ENCODE peak calls at places on chromosomes 1 and 21, in seven cellular contexts. P is NCI-H1092; O is activated CD8-positive, alpha-beta memory T cell treated with anti-CD3 and anti-CD28 coated beads for 4 hours; Z is activated naive CD8-positive, alpha-beta T cell treated with anti-CD3 and anti-CD28 coated beads, Interleukin-2, amount 50 U/mL, for 24 hours; Y is activated CD4-positive, alpha-beta T cell treated with anti-CD3 and anti-CD28 coated beads, Interleukin-2, amount 50 U/mL, for 4 hours; A is anterior cingulate cortex; V is AG08395. U is an unnamed sample.

GRCh38 chr1:109826930-109827349 is 63.2 kb upstream of the EPS8L3 start:
- DNase-seq in P (no peak), O (no peak), Z (no peak), Y (no peak), A (no peak), V (no peak), U (no peak)

GRCh38 chr1:175725684-175726083 is 17.7 kb downstream of the TNR start:
- DNase-seq in P (no peak), O (no peak), Z (peak; percentile 5), Y (no peak), A (no peak), V (no peak), U (no peak)

GRCh38 chr1:212328248-212328647 is 43.0 kb downstream of the PPP2R5A start:
- DNase-seq in P (no peak), O (no peak), Z (no peak), Y (no peak), A (no peak), V (no peak), U (no peak)

GRCh38 chr1:115069186-115069585 is 20.1 kb downstream of the TSPAN2 start:
- DNase-seq in P (no peak), O (no peak), Z (no peak), Y (no peak), A (no peak), V (peak; percentile 62), U (no peak)

GRCh38 chr1:207022996-207023679 is 9.4 kb downstream of the C1orf116 start:
- DNase-seq in P (no peak), O (no peak), Z (no peak), Y (no peak), A (no peak), V (no peak), U (no peak)

GRCh38 chr1:27161594-27161993 is 6.7 kb upstream of the SLC9A1 start:
- DNase-seq in P (no peak), O (no peak), Z (no peak), Y (no peak), A (no peak), V (no peak), U (no peak)

GRCh38 chr1:16218014-16218673 is 5.7 kb upstream of the ARHGEF19 start:
- DNase-seq in P (no peak), O (no peak), Z (no peak), Y (no peak), A (no peak), V (no peak), U (no peak)

GRCh38 chr21:28334407-28334806 is 658.3 kb downstream of the LTN1 start:
- DNase-seq in P (no peak), O (no peak), Z (no peak), Y (no peak), A (no peak), V (no peak), U (no peak)

GRCh38 chr1:179142889-179143299 is 61.0 kb downstream of the TOR3A start:
- DNase-seq in P (no peak), O (no peak), Z (no peak), Y (no peak), A (no peak), V (peak; percentile 87), U (no peak)

GRCh38 chr1:218665216-218665615 is 320.1 kb downstream of the TGFB2 start:
- DNase-seq in P (no peak), O (no peak), Z (no peak), Y (no peak), A (peak; percentile 53), V (peak; percentile 59), U (peak; percentile 35)

GRCh38 chr21:41784456-41785102 is 17.7 kb upstream of the RIPK4 start:
- DNase-seq in P (no peak), O (no peak), Z (no peak), Y (no peak), A (no peak), V (no peak), U (no peak)

GRCh38 chr1:236760986-236761385 is 34.1 kb upstream of the MTR start:
- DNase-seq in P (no peak), O (no peak), Z (no peak), Y (no peak), A (no peak), V (no peak), U (no peak)

GRCh38 chr1:162703708-162704107 is 71.4 kb downstream of the DDR2 start:
- DNase-seq in P (no peak), O (no peak), Z (no peak), Y (no peak), A (no peak), V (no peak), U (no peak)

GRCh38 chr1:169892819-169893644 is 664 bp downstream of the SCYL3 start:
- DNase-seq in P (peak; percentile 10), O (no peak), Z (no peak), Y (no peak), A (peak; percentile 61), V (peak; percentile 37), U (no peak)

GRCh38 chr1:9317591-9318331 is 25.1 kb downstream of the SPSB1 start:
- DNase-seq in P (peak; percentile 70), O (no peak), Z (peak; percentile 14), Y (no peak), A (peak; percentile 21), V (no peak), U (no peak)

GRCh38 chr1:234607091-234608025 is 2.6 kb downstream of the IRF2BP2 start:
- DNase-seq in P (peak; percentile 91), O (no peak), Z (peak; percentile 27), Y (no peak), A (no peak), V (no peak), U (peak; percentile 47)

U was measured in frontal cortex.